ENCODE peak calls at places on chromosome 20, in five cellular contexts. G, L, D, K and Z are unnamed samples.
A peak's percentile ranks its signal among the peaks of the same experiment; 100 is the strongest.

GRCh38 chr20:47951521-47951951 is 166.3 kb upstream of the SULF2 start:
- DNase-seq in L (no peak), K (peak; percentile 60), G (no peak), D (no peak), Z (peak; percentile 58)

GRCh38 chr20:54197621-54198604 is 10.0 kb upstream of the PFDN4 start:
- DNase-seq in D (peak; percentile 99), K (peak; percentile 60), L (no peak), G (no peak), Z (no peak)

GRCh38 chr20:2254333-2254732 is 41.5 kb upstream of the TGM3 start:
- DNase-seq in L (no peak), K (peak; percentile 19), D (no peak), G (no peak), Z (no peak)

GRCh38 chr20:46970937-46971630 is 76.4 kb downstream of the EYA2 start:
- DNase-seq in L (peak; percentile 72), K (peak; percentile 80), G (no peak), D (peak; percentile 75), Z (no peak)

GRCh38 chr20:31717478-31717946 is 5.2 kb downstream of the BCL2L1 start:
- DNase-seq in D (no peak), G (no peak), K (no peak), L (no peak), Z (no peak)

GRCh38 chr20:24523661-24524060 is 54.2 kb downstream of the SYNDIG1 start:
- DNase-seq in G (no peak), D (no peak), L (no peak), K (no peak), Z (no peak)

GRCh38 chr20:18056174-18057105 is 1.3 kb downstream of the OVOL2 start:
- DNase-seq in L (peak; percentile 29), G (peak; percentile 64), K (no peak), D (no peak), Z (no peak)

GRCh38 chr20:35199696-35200095 is 26.8 kb upstream of the MMP24 start:
- DNase-seq in D (no peak), L (no peak), G (no peak), K (peak; percentile 85), Z (no peak)

GRCh38 chr20:3248993-3249347 is 10.0 kb upstream of the SLC4A11 start:
- DNase-seq in D (no peak), K (no peak), L (no peak), G (no peak), Z (no peak)

GRCh38 chr20:45823949-45824835 is 2.9 kb downstream of the TNNC2 start:
- DNase-seq in K (peak; percentile 52), D (no peak), G (peak; percentile 62), L (no peak), Z (no peak)

GRCh38 chr20:17693534-17694001 is 6.2 kb upstream of the BANF2 start:
- DNase-seq in L (no peak), D (no peak), K (no peak), G (no peak), Z (no peak)

GRCh38 chr20:24350923-24351368 is 118.5 kb upstream of the SYNDIG1 start:
- DNase-seq in K (peak; percentile 53), G (no peak), L (no peak), D (no peak), Z (no peak)